ENCODE peak calls at places on chromosomes 3 and 15, in six cellular contexts. N is SJSA1; Y is AG09319; S is NCI-H2081; T is NCI-H510A; C is CD4-positive, alpha-beta T cell. R is an unnamed sample.

GRCh38 chr3:196821806-196822355 is 45.8 kb upstream of the SENP5 start:
- DNase-seq in N (no peak), Y (no peak), S (no peak), T (no peak), C (no peak), R (no peak)

GRCh38 chr15:83108266-83109219 is 1.1 kb downstream of the TM6SF1 start:
- DNase-seq in N (no peak), Y (no peak), S (no peak), T (no peak), C (no peak), R (no peak)

GRCh38 chr3:48157950-48158376 is 30.3 kb downstream of the CDC25A start:
- DNase-seq in N (peak; percentile 54), Y (peak; percentile 36), S (no peak), T (no peak), C (peak; percentile 29), R (no peak)

GRCh38 chr15:42704492-42704926 is 32.4 kb downstream of the CDAN1 start:
- DNase-seq in N (peak; percentile 68), Y (peak; percentile 18), S (peak; percentile 67), T (peak; percentile 5), C (peak; percentile 54), R (peak; percentile 44)

GRCh38 chr3:4532535-4533112 is 39.5 kb downstream of the ITPR1 start:
- DNase-seq in N (no peak), Y (no peak), S (no peak), T (no peak), C (no peak), R (no peak)

GRCh38 chr15:74179983-74180688 is 6.6 kb downstream of the ISLR start:
- DNase-seq in N (no peak), Y (no peak), S (no peak), T (no peak), C (no peak), R (no peak)

GRCh38 chr3:70999730-71000129 is 583.8 kb downstream of the FOXP1 start:
- DNase-seq in N (no peak), Y (peak; percentile 34), S (no peak), T (no peak), C (no peak), R (no peak)

GRCh38 chr3:140571836-140572235 is 106.0 kb upstream of the TRIM42 start:
- DNase-seq in N (no peak), Y (no peak), S (no peak), T (no peak), C (no peak), R (no peak)

GRCh38 chr3:30581067-30581585 is 25.3 kb upstream of the TGFBR2 start:
- DNase-seq in N (no peak), Y (no peak), S (no peak), T (no peak), C (no peak), R (no peak)

GRCh38 chr3:12288466-12289129 is at the start of gene PPARG:
- DNase-seq in N (no peak), Y (no peak), S (no peak), T (no peak), C (no peak), R (no peak)

GRCh38 chr3:8937064-8938020 is 25.9 kb downstream of the RAD18 start:
- DNase-seq in N (no peak), Y (peak; percentile 36), S (no peak), T (no peak), C (no peak), R (no peak)

GRCh38 chr3:44136421-44136820 is 105.3 kb upstream of the TOPAZ1 start:
- DNase-seq in N (no peak), Y (no peak), S (no peak), T (no peak), C (no peak), R (no peak)

GRCh38 chr3:194631696-194632095 is 1.5 kb downstream of the TMEM44 start:
- DNase-seq in N (no peak), Y (no peak), S (no peak), T (no peak), C (no peak), R (no peak)

GRCh38 chr3:196868297-196868661 is 559 bp downstream of the SENP5 start:
- DNase-seq in N (peak; percentile 47), Y (no peak), S (peak; percentile 59), T (peak; percentile 35), C (no peak), R (no peak)

GRCh38 chr3:113097821-113098516 is 107.2 kb downstream of the GTPBP8 start:
- DNase-seq in N (peak; percentile 78), Y (no peak), S (no peak), T (no peak), C (no peak), R (no peak)

GRCh38 chr3:72032435-72033118 is 247.6 kb upstream of the PROK2 start:
- DNase-seq in N (no peak), Y (no peak), S (peak; percentile 4), T (no peak), C (no peak), R (no peak)

GRCh38 chr3:151384741-151385174 is at the start of gene P2RY12:
- DNase-seq in N (no peak), Y (no peak), S (no peak), T (no peak), C (no peak), R (no peak)

GRCh38 chr3:11096266-11097135 is 57.8 kb upstream of the HRH1 start:
- DNase-seq in N (peak; percentile 89), Y (peak; percentile 31), S (no peak), T (no peak), C (peak; percentile 17), R (no peak)